ENCODE peak calls at places on chromosomes 1 and 21, in eight cellular contexts. T is HCT116, L is lower lobe of right lung, E is psoas muscle, I is cardiac muscle cell, C is heart right ventricle, F is ovary, O is right lobe of liver. K is an unnamed sample.

GRCh38 chr1:209751627-209752231 is 4.1 kb upstream of the TRAF3IP3 start:
- DNase-seq in C (no peak), E (no peak), I (no peak), T (no peak), O (no peak), L (no peak), F (no peak), K (no peak)

GRCh38 chr1:214463596-214463995 is 87.8 kb downstream of the PTPN14 start:
- DNase-seq in T (no peak), I (no peak), L (no peak), O (no peak), F (no peak), E (no peak), C (no peak), K (no peak)

GRCh38 chr1:9229549-9229948 is 5.0 kb upstream of the H6PD start:
- DNase-seq in C (no peak), I (no peak), L (no peak), O (no peak), T (no peak), F (no peak), E (peak; percentile 8), K (no peak)

GRCh38 chr21:9837946-9838801 is 683.2 kb upstream of the TPTE start:
- DNase-seq in T (no peak), I (no peak), L (peak; percentile 53), E (peak; percentile 53), C (no peak), O (peak; percentile 69), F (no peak), K (no peak)

GRCh38 chr1:84225636-84226035 is 75.9 kb upstream of the SAMD13 start:
- DNase-seq in E (no peak), T (no peak), C (no peak), L (no peak), O (no peak), I (peak; percentile 40), F (no peak), K (no peak)

GRCh38 chr21:33219961-33220360 is 9.8 kb upstream of the IFNAR2 start:
- DNase-seq in C (no peak), I (no peak), L (no peak), T (no peak), F (no peak), O (no peak), E (no peak), K (no peak)

GRCh38 chr1:213989740-213990472 is 2.1 kb downstream of the PROX1 start:
- DNase-seq in I (no peak), E (no peak), O (no peak), T (no peak), L (no peak), C (no peak), F (no peak), K (no peak)

GRCh38 chr1:215114154-215114933 is 31.8 kb downstream of the KCNK2 start:
- DNase-seq in T (peak; percentile 82), E (no peak), L (no peak), O (no peak), C (no peak), I (peak; percentile 38), F (no peak), K (peak; percentile 70)

GRCh38 chr1:53332833-53333232 is 5.0 kb upstream of the LRP8 start:
- DNase-seq in I (no peak), O (peak; percentile 31), L (no peak), C (no peak), E (no peak), F (no peak), T (no peak), K (no peak)

GRCh38 chr1:32431736-32432400 is 33.0 kb upstream of the ZBTB8B start:
- DNase-seq in I (no peak), L (no peak), E (no peak), C (no peak), T (no peak), F (no peak), O (no peak), K (no peak)

GRCh38 chr1:55893155-55893554 is 678.0 kb upstream of the USP24 start:
- DNase-seq in C (no peak), F (no peak), E (no peak), I (peak; percentile 75), O (no peak), T (peak; percentile 53), L (no peak), K (peak; percentile 25)

GRCh38 chr1:213417225-213417820 is 366.3 kb downstream of the RPS6KC1 start:
- DNase-seq in T (no peak), E (no peak), I (no peak), O (no peak), C (no peak), L (no peak), F (no peak), K (no peak)

GRCh38 chr1:171138973-171139372 is 46.1 kb upstream of the FMO2 start:
- DNase-seq in C (no peak), E (no peak), O (no peak), I (peak; percentile 36), T (no peak), F (no peak), L (no peak), K (no peak)

GRCh38 chr1:180887841-180888240 is 24.9 kb upstream of the KIAA1614 start:
- DNase-seq in C (no peak), E (no peak), F (no peak), O (no peak), I (no peak), L (no peak), T (no peak), K (no peak)

GRCh38 chr1:6460349-6461236 is 5.4 kb downstream of the TNFRSF25 start:
- DNase-seq in E (no peak), T (no peak), L (no peak), I (peak; percentile 26), F (no peak), O (peak; percentile 57), C (no peak), K (no peak)

GRCh38 chr1:24694380-24694843 is 50.8 kb upstream of the CLIC4 start:
- DNase-seq in T (no peak), C (peak; percentile 71), E (no peak), I (peak; percentile 88), L (peak; percentile 47), F (no peak), O (no peak), K (no peak)

GRCh38 chr1:165109013-165109412 is 247.5 kb downstream of the LMX1A start:
- DNase-seq in I (no peak), C (no peak), T (no peak), L (no peak), E (no peak), F (no peak), O (no peak), K (no peak)
- TF ChIP-seq CTCF in I (no peak), C (no peak), T (no peak), L (no peak), E (no peak), F (no peak), O (no peak), K (no peak)

DNA sequence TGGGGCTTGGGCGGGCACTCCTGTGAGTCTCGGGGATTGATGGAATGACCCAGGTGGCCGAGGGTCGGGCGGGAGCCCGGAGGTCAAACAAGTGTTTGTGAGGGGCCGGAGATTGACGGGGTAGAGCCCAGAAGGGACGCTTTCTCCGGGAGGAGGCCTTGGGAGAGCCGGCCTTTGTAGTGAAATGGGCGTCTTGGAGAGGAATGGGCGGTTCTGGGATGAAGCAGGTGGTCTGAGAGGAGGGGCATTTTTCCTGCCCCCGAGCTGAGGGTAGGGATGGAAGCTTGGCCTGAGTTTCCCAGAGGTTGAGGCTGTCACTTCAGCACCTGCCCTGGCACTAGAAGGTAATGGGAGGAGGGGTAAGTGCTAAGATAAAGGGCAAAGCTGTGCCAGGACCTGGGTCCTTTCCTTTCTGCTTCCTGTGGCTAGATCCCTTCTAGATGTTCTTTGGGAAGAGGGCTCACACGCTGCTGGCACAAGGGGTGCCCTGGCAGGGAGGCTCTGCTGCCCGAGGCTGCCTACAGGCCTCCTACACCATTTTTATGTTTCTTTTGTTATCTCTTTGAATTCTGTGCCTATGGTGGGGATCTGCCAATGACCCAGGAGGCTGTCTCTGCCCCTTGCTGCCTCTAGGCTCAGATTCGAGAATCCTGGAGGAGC is 56.1 kb downstream of the NDUFS5 start:
- DNase-seq in I (no peak), C (no peak), E (no peak), O (peak; percentile 16), T (no peak), L (no peak), F (no peak), K (no peak)
- H3K4me3 ChIP-seq in I (peak overlapping the region; percentile 95), C (peak overlapping the region; percentile 59), E (peak overlapping the region; percentile 66), O (peak overlapping the region; percentile 34), T (no peak overlapping the region), L (peak overlapping the region; percentile 55), F (peak overlapping the region; percentile 55), K (peak overlapping the region; percentile 42)

GRCh38 chr1:228099331-228099732 is 3.8 kb downstream of the C1orf35 start:
- DNase-seq in E (peak; percentile 50), O (no peak), T (no peak), F (no peak), L (no peak), I (no peak), C (no peak), K (no peak)
- H3K36me3 ChIP-seq in E (no peaks in the 10 kb centered on the region), O (no peaks in the 10 kb centered on the region), T (peaks cover 43% of the 10 kb centered on the region), F (no peaks in the 10 kb centered on the region), L (peaks cover 48% of the 10 kb centered on the region), I (peaks cover 27% of the 10 kb centered on the region), C (peaks cover 6% of the 10 kb centered on the region), K (peaks cover 5% of the 10 kb centered on the region)

GRCh38 chr21:45064618-45065399 is 9.6 kb upstream of the ADARB1 start:
- DNase-seq in E (no peak), O (no peak), C (no peak), I (no peak), L (no peak), F (no peak), T (no peak), K (no peak)

GRCh38 chr21:45060089-45060488 is 14.3 kb upstream of the ADARB1 start:
- DNase-seq in E (no peak), T (no peak), I (no peak), F (no peak), L (no peak), O (no peak), C (no peak), K (no peak)

GRCh38 chr21:45060675-45061311 is 13.6 kb upstream of the ADARB1 start:
- DNase-seq in E (no peak), C (no peak), I (no peak), F (no peak), L (no peak), O (no peak), T (no peak), K (no peak)

GRCh38 chr21:45067462-45068285 is 6.7 kb upstream of the ADARB1 start:
- DNase-seq in I (no peak), O (no peak), L (no peak), T (no peak), E (no peak), C (no peak), F (no peak), K (no peak)

GRCh38 chr21:45064091-45064490 is 10.3 kb upstream of the ADARB1 start:
- DNase-seq in O (no peak), C (no peak), I (no peak), L (no peak), F (no peak), T (no peak), E (no peak), K (no peak)
- TF ChIP-seq CTCF in O (no peak), C (no peak), I (no peak), L (no peak), F (no peak), T (no peak), E (no peak), K (no peak)

K was measured in kidney epithelial cell.